ENCODE peak calls at places on chromosome 19, in six cellular contexts. C is astrocyte of the spinal cord, H is Right ventricle myocardium superior, O is thoracic aorta, Z is NCI-H82, A is IMR-90. D is an unnamed sample.

GRCh38 chr19:1489463-1489971 is 633 bp downstream of the PCSK4 start:
- DNase-seq in C (no peak), H (no peak), O (no peak), Z (no peak), A (no peak), D (no peak)

GRCh38 chr19:43707158-43707712 is 8.6 kb upstream of the IRGC start:
- DNase-seq in C (no peak), H (no peak), O (no peak), Z (no peak), A (no peak), D (no peak)

GRCh38 chr19:43624933-43625332 is 5.5 kb upstream of the ZNF428 start:
- DNase-seq in C (no peak), H (peak), O (no peak), Z (peak), A (peak), D (peak)

GRCh38 chr19:12872941-12873890 is 8.0 kb downstream of the DNASE2 start:
- DNase-seq in C (peak), H (peak), O (no peak), Z (peak), A (peak), D (peak)

GRCh38 chr19:5095568-5095850 is 126.6 kb downstream of the KDM4B start:
- DNase-seq in C (no peak), H (no peak), O (no peak), Z (no peak), A (no peak), D (no peak)

GRCh38 chr19:34555447-34555846 is 73.9 kb downstream of the WTIP start:
- DNase-seq in C (no peak), H (no peak), O (no peak), Z (peak), A (no peak), D (no peak)

GRCh38 chr19:3007975-3008374 is 21.1 kb downstream of the TLE2 start:
- DNase-seq in C (no peak), H (no peak), O (no peak), Z (no peak), A (no peak), D (no peak)

GRCh38 chr19:47407417-47407774 is 11.9 kb downstream of the MEIS3 start:
- DNase-seq in C (no peak), H (no peak), O (no peak), Z (peak), A (no peak), D (no peak)

GRCh38 chr19:57241181-57241580 is 749 bp downstream of the ZNF805 start:
- DNase-seq in C (peak), H (no peak), O (no peak), Z (peak), A (peak), D (no peak)

GRCh38 chr19:6753178-6754031 is 13.8 kb downstream of the SH2D3A start:
- DNase-seq in C (peak), H (peak), O (no peak), Z (peak), A (peak), D (peak)

GRCh38 chr19:40497214-40497613 is 30.4 kb downstream of the SPTBN4 start:
- DNase-seq in C (no peak), H (no peak), O (no peak), Z (no peak), A (no peak), D (no peak)

GRCh38 chr19:31707206-31707605 is 358.0 kb upstream of the TSHZ3 start:
- DNase-seq in C (no peak), H (no peak), O (no peak), Z (no peak), A (no peak), D (no peak)

GRCh38 chr19:35797663-35798062 is 15.0 kb downstream of the PRODH2 start:
- DNase-seq in C (no peak), H (no peak), O (no peak), Z (no peak), A (no peak), D (no peak)

GRCh38 chr19:33231511-33231910 is 5.9 kb upstream of the SLC7A10 start:
- DNase-seq in C (no peak), H (no peak), O (no peak), Z (no peak), A (peak), D (no peak)

GRCh38 chr19:50432221-50432626 is 468 bp upstream of the MYBPC2 start:
- DNase-seq in C (peak), H (no peak), O (no peak), Z (peak), A (no peak), D (no peak)

GRCh38 chr19:4066682-4067395 is at the start of gene ZBTB7A:
- DNase-seq in C (peak), H (peak), O (peak), Z (peak), A (peak), D (no peak)

GRCh38 chr19:44954278-44954648 is 917 bp upstream of the CLPTM1 start:
- DNase-seq in C (no peak), H (no peak), O (no peak), Z (no peak), A (no peak), D (no peak)

GRCh38 chr19:5628919-5629481 is 6.1 kb downstream of the SAFB start:
- DNase-seq in C (no peak), H (no peak), O (no peak), Z (no peak), A (no peak), D (no peak)

GRCh38 chr19:50639121-50640112 is at the start of gene SYT3:
- DNase-seq in C (no peak), H (peak), O (no peak), Z (peak), A (peak), D (no peak)

GRCh38 chr19:21789761-21790160 is 22.4 kb upstream of the ZNF100 start:
- DNase-seq in C (no peak), H (no peak), O (no peak), Z (no peak), A (no peak), D (no peak)

GRCh38 chr19:36772341-36773222 is at the start of gene ZNF850:
- DNase-seq in C (peak), H (peak), O (peak), Z (peak), A (peak), D (peak)

GRCh38 chr19:5194641-5195040 is 146.0 kb downstream of the PTPRS start:
- DNase-seq in C (no peak), H (no peak), O (no peak), Z (no peak), A (no peak), D (no peak)

GRCh38 chr19:48633148-48634035 is 3.8 kb downstream of the DBP start:
- DNase-seq in C (no peak), H (peak), O (no peak), Z (peak), A (no peak), D (no peak)

GRCh38 chr19:57068921-57069697 is 50.7 kb upstream of the USP29 start:
- DNase-seq in C (no peak), H (no peak), O (no peak), Z (no peak), A (no peak), D (no peak)

GRCh38 chr19:51915324-51915867 is 10.6 kb upstream of the ZNF649 start:
- DNase-seq in C (no peak), H (no peak), O (no peak), Z (no peak), A (no peak), D (no peak)

GRCh38 chr19:51546650-51547396 is 15.4 kb upstream of the SIGLEC6 start:
- DNase-seq in C (no peak), H (no peak), O (no peak), Z (no peak), A (peak), D (no peak)

GRCh38 chr19:11361037-11361770 is 6.0 kb downstream of the PLPPR2 start:
- DNase-seq in C (no peak), H (peak), O (no peak), Z (peak), A (no peak), D (no peak)

GRCh38 chr19:29841559-29842367 is 30.0 kb downstream of the CCNE1 start:
- DNase-seq in C (peak), H (no peak), O (no peak), Z (peak), A (peak), D (no peak)

D was measured in central memory CD8-positive, alpha-beta T cell.